ENCODE peak calls at places on chromosomes 1 and 21, in nine cellular contexts. I is K562, E is body of pancreas, G is kidney, V is HCT116, J is pancreas, K is psoas muscle, D is left lung, S is testis. U is an unnamed sample. For H3K4me1, the result is how much of the 10 kb centered on the place peaks cover.

GRCh38 chr1:204359474-204360255 is at the start of gene PLEKHA6:
- DNase-seq in I (peak), E (no peak), G (peak), V (no peak), J (no peak), K (peak), D (no peak), S (peak), U (no peak)

GRCh38 chr21:29145837-29146453 is 15.5 kb downstream of the MAP3K7CL start:
- DNase-seq in I (no peak), E (no peak), G (no peak), V (no peak), J (no peak), K (no peak), D (no peak), S (peak), U (no peak)

GRCh38 chr1:243731301-243731891 is 118.6 kb downstream of the AKT3 start:
- DNase-seq in I (no peak), E (peak), G (no peak), V (no peak), J (peak), K (no peak), D (peak), S (peak), U (peak)

GRCh38 chr1:36396359-36396758 is 1.3 kb downstream of the LSM10 start:
- DNase-seq in I (no peak), E (no peak), G (no peak), V (no peak), J (no peak), K (no peak), D (no peak), S (peak), U (no peak)

GRCh38 chr1:229370601-229371021 is 27.8 kb upstream of the CCSAP start:
- DNase-seq in I (no peak), E (no peak), G (no peak), V (no peak), J (no peak), K (peak), D (no peak), S (no peak), U (no peak)

GRCh38 chr1:210598135-210598652 is 269.5 kb downstream of the HHAT start:
- DNase-seq in I (no peak), E (no peak), G (peak), V (no peak), J (no peak), K (peak), D (peak), S (no peak), U (no peak)

GRCh38 chr1:33257388-33257758 is 1.1 kb downstream of the ZNF362 start:
- DNase-seq in I (no peak), E (no peak), G (no peak), V (no peak), J (no peak), K (no peak), D (no peak), S (no peak), U (no peak)

GRCh38 chr1:38962560-38962959 is 20.9 kb upstream of the RHBDL2 start:
- DNase-seq in I (no peak), E (no peak), G (no peak), V (no peak), J (no peak), K (no peak), D (no peak), S (no peak), U (no peak)

GRCh38 chr1:53110370-53111072 is 31.9 kb downstream of the SLC1A7 start:
- DNase-seq in I (no peak), E (no peak), G (no peak), V (no peak), J (no peak), K (no peak), D (peak), S (peak), U (no peak)

GRCh38 chr1:232709339-232709738 is 79.4 kb upstream of the SIPA1L2 start:
- DNase-seq in I (no peak), E (no peak), G (no peak), V (no peak), J (no peak), K (no peak), D (no peak), S (no peak), U (no peak)

DNA sequence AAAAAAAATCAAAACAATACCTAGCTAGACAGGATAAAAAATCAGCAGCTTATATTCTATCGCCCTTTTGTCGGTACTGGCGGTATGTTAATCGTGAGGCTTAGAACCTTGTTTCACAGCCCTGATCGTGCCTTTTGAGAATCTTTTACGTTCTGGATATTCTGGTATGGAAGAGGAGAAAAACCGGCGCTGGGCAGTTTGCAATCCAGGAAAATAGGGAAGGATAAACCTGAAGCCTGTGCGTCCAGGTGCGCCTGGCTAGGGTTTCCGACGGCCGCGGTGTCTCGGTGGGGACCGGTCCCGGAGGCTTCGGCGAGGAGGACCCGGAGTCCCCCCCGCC is 276 bp upstream of the SYPL2 start:
- DNase-seq in I (no peak), E (no peak), G (no peak), V (no peak), J (no peak), K (no peak), D (no peak), S (no peak), U (no peak)
- H3K4me3 ChIP-seq in I (peak), E (peak), G (peak), V (peak), J (peak), K (peak), D (peak), S (peak), U (peak)

DNA sequence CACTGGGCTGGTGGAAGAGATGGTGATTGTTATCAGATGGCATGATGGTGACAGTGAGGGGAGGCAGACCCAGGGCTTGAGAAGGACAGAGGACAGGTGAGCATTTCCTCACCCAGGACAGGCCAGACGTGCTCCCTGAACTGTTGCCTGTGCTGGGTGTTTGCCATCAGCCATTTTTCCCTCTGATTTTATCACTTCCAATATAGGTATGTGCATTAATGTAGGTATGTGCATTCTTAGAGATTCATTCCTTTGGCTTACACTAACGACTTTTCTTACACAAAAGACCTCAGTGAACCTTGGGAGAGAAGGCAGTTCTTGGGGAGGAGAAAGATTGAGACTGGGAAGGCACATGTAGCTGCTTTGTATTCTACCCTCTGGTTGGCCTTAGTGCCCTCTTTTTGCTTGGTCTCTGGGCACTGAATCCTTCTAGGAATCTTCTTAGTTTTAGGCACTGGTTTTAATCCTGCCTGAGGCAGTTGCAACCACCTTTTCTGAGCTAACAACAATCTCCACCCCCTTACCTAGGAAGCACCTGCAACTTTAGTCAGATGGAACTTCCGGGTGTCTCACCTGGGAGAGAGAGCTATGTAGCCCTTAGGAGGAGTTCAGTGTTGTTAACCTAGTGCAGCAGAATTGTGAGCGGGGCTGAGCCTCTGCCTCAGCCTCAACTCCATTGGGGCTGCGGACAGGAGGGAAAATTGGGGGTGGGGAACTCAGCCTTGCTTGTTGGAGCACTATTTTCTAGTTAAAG is 30.9 kb downstream of the C1orf116 start:
- DNase-seq in I (no peak), E (no peak), G (no peak), V (no peak), J (no peak), K (no peak), D (no peak), S (no peak), U (no peak)
- H3K4me1 ChIP-seq in I (under half), E (under half), G (under half), V (under half), J (under half), K (under half), D (under half), S (under half), U (under half)

GRCh38 chr1:151146072-151146415 is 387 bp downstream of the SEMA6C start:
- DNase-seq in I (no peak), E (no peak), G (no peak), V (no peak), J (no peak), K (no peak), D (no peak), S (no peak), U (no peak)
- TF ChIP-seq CTCF in I (no peak), E (no peak), G (no peak), V (no peak), J (no peak), K (no peak), D (no peak), S (no peak), U (no peak)

DNA sequence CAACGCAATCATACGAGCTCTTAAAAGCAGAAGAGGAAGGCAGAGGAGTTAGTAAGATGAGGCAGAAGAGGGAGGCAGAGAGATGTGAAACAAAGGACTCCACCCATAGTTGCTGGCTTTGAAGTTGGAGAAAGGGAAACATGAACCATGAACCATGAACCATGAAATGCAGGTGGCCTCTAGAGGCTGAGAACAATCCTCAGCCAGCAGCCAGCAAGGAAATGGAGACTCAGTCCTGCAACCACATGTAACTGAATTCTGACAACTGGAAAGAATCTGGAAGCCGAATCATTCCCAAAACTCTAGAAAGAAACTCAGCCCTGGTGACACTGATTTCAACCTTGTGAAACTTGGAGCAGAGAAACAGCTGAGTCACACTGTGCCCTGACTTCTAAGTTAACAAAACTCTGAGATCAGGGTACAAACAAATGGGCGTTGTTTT is 10.1 kb downstream of the DIPK1A start:
- DNase-seq in I (no peak), E (no peak), G (no peak), V (peak), J (no peak), K (no peak), D (no peak), S (no peak), U (no peak)
- H3K4me3 ChIP-seq in I (no peak), E (no peak), G (no peak), V (peak), J (no peak), K (no peak), D (no peak), S (no peak), U (no peak)

GRCh38 chr1:1600861-1601563 is 1.1 kb upstream of the FNDC10 start:
- DNase-seq in I (no peak), E (no peak), G (no peak), V (no peak), J (no peak), K (no peak), D (peak), S (no peak), U (no peak)
- H3K4me1 ChIP-seq in I (under half), E (under half), G (under half), V (under half), J (under half), K (under half), D (under half), S (under half), U (under half)

GRCh38 chr1:165631403-165632151 is 543 bp downstream of the MGST3 start:
- DNase-seq in I (peak), E (peak), G (peak), V (peak), J (peak), K (peak), D (peak), S (peak), U (peak)
- TF ChIP-seq CTCF in I (no peak), E (no peak), G (peak), V (no peak), J (no peak), K (no peak), D (no peak), S (no peak), U (no peak)

GRCh38 chr1:59317343-59317742 is 20.4 kb downstream of the FGGY start:
- DNase-seq in I (no peak), E (no peak), G (no peak), V (no peak), J (no peak), K (no peak), D (no peak), S (no peak), U (no peak)
- H3K4me3 ChIP-seq in I (no peak), E (no peak), G (peak), V (no peak), J (no peak), K (peak), D (no peak), S (no peak), U (no peak)